ENCODE peak calls at places on chromosomes 4 and X, in six cellular contexts. One of them, this sample, is unnamed.

GRCh38 chr4:83629945-83630684 is 94.2 kb downstream of the GPAT3 start:
- DNase-seq in PC-3: peak; percentile 25
- DNase-seq in OCI-LY7: no peak
- DNase-seq in MM.1S: no peak
- DNase-seq in GM23248: peak; percentile 60
- DNase-seq in GM23338: no peak
- DNase-seq in this sample: no peak

GRCh38 chrX:53621418-53621986 is 65.0 kb downstream of the HUWE1 start:
- DNase-seq in MM.1S: no peak
- DNase-seq in GM23338: no peak
- DNase-seq in PC-3: no peak
- DNase-seq in GM23248: no peak
- DNase-seq in OCI-LY7: no peak
- DNase-seq in this sample: no peak

GRCh38 chr4:15755321-15755750 is 22.8 kb upstream of the CD38 start:
- DNase-seq in PC-3: peak; percentile 73
- DNase-seq in OCI-LY7: no peak
- DNase-seq in MM.1S: peak; percentile 25
- DNase-seq in GM23248: peak; percentile 72
- DNase-seq in GM23338: no peak
- DNase-seq in this sample: no peak

GRCh38 chrX:16839852-16840460 is 30.2 kb downstream of the RBBP7 start:
- DNase-seq in OCI-LY7: no peak
- DNase-seq in MM.1S: no peak
- DNase-seq in PC-3: peak; percentile 43
- DNase-seq in GM23338: no peak
- DNase-seq in GM23248: peak; percentile 80
- DNase-seq in this sample: no peak

GRCh38 chr4:145536044-145536443 is 54.4 kb downstream of the SMAD1 start:
- DNase-seq in PC-3: no peak
- DNase-seq in GM23338: no peak
- DNase-seq in OCI-LY7: no peak
- DNase-seq in GM23248: no peak
- DNase-seq in MM.1S: no peak
- DNase-seq in this sample: no peak

GRCh38 chr4:186733778-186734177 is 10.1 kb upstream of the FAT1 start:
- DNase-seq in GM23338: no peak
- DNase-seq in OCI-LY7: no peak
- DNase-seq in GM23248: no peak
- DNase-seq in PC-3: no peak
- DNase-seq in MM.1S: no peak
- DNase-seq in this sample: no peak

GRCh38 chrX:57453901-57454300 is 137.9 kb upstream of the ZXDB start:
- DNase-seq in GM23338: peak; percentile 54
- DNase-seq in GM23248: peak; percentile 48
- DNase-seq in OCI-LY7: peak; percentile 56
- DNase-seq in MM.1S: peak; percentile 34
- DNase-seq in PC-3: peak; percentile 49
- DNase-seq in this sample: peak; percentile 75

GRCh38 chrX:63751481-63751880 is 33.5 kb downstream of the ARHGEF9 start:
- DNase-seq in GM23248: no peak
- DNase-seq in GM23338: no peak
- DNase-seq in OCI-LY7: no peak
- DNase-seq in MM.1S: no peak
- DNase-seq in PC-3: no peak
- DNase-seq in this sample: no peak

GRCh38 chrX:69618803-69619202 is 2.9 kb downstream of the EDA start:
- DNase-seq in GM23338: peak; percentile 35
- DNase-seq in GM23248: peak; percentile 27
- DNase-seq in OCI-LY7: peak; percentile 56
- DNase-seq in MM.1S: peak; percentile 64
- DNase-seq in PC-3: peak; percentile 39
- DNase-seq in this sample: peak; percentile 65

GRCh38 chrX:14362731-14363130 is 166.6 kb upstream of the GLRA2 start:
- DNase-seq in MM.1S: no peak
- DNase-seq in PC-3: peak; percentile 13
- DNase-seq in OCI-LY7: no peak
- DNase-seq in GM23248: peak; percentile 40
- DNase-seq in GM23338: no peak
- DNase-seq in this sample: no peak

GRCh38 chr4:176988226-176988625 is 195.5 kb upstream of the VEGFC start:
- DNase-seq in PC-3: peak; percentile 96
- DNase-seq in GM23248: peak; percentile 99
- DNase-seq in MM.1S: no peak
- DNase-seq in OCI-LY7: no peak
- DNase-seq in GM23338: no peak
- DNase-seq in this sample: no peak

GRCh38 chr4:91116861-91117260 is 989.7 kb downstream of the CCSER1 start:
- DNase-seq in PC-3: peak; percentile 48
- DNase-seq in OCI-LY7: no peak
- DNase-seq in GM23338: peak; percentile 51
- DNase-seq in MM.1S: peak; percentile 33
- DNase-seq in GM23248: peak; percentile 3
- DNase-seq in this sample: peak; percentile 44

GRCh38 chrX:6468716-6469115 is 66.2 kb downstream of the VCX3A start:
- DNase-seq in GM23338: no peak
- DNase-seq in PC-3: no peak
- DNase-seq in MM.1S: no peak
- DNase-seq in OCI-LY7: no peak
- DNase-seq in GM23248: no peak
- DNase-seq in this sample: no peak

GRCh38 chrX:68433155-68433980 is at the start of gene OPHN1:
- DNase-seq in GM23338: peak; percentile 89
- DNase-seq in PC-3: peak; percentile 88
- DNase-seq in MM.1S: no peak
- DNase-seq in GM23248: peak; percentile 90
- DNase-seq in OCI-LY7: no peak
- DNase-seq in this sample: no peak

GRCh38 chr4:98026362-98026761 is 116.9 kb downstream of the STPG2 start:
- DNase-seq in MM.1S: no peak
- DNase-seq in PC-3: no peak
- DNase-seq in GM23248: no peak
- DNase-seq in OCI-LY7: no peak
- DNase-seq in GM23338: no peak
- DNase-seq in this sample: peak; percentile 43

GRCh38 chr4:60463846-60464502 is 736.2 kb upstream of the ADGRL3 start:
- DNase-seq in OCI-LY7: no peak
- DNase-seq in PC-3: peak; percentile 70
- DNase-seq in MM.1S: peak; percentile 50
- DNase-seq in GM23248: peak; percentile 5
- DNase-seq in GM23338: peak; percentile 61
- DNase-seq in this sample: peak; percentile 45

GRCh38 chr4:5932021-5932553 is 39.2 kb upstream of the CRMP1 start:
- DNase-seq in GM23248: no peak
- DNase-seq in MM.1S: no peak
- DNase-seq in GM23338: no peak
- DNase-seq in PC-3: no peak
- DNase-seq in OCI-LY7: no peak
- DNase-seq in this sample: no peak

GRCh38 chrX:153769158-153769864 is 5.3 kb downstream of the PLXNB3 start:
- DNase-seq in MM.1S: no peak
- DNase-seq in PC-3: no peak
- DNase-seq in GM23338: no peak
- DNase-seq in OCI-LY7: no peak
- DNase-seq in GM23248: no peak
- DNase-seq in this sample: no peak

GRCh38 chrX:153766098-153766817 is 2.2 kb downstream of the PLXNB3 start:
- DNase-seq in MM.1S: no peak
- DNase-seq in PC-3: peak; percentile 76
- DNase-seq in OCI-LY7: peak; percentile 56
- DNase-seq in GM23248: peak; percentile 82
- DNase-seq in GM23338: no peak
- DNase-seq in this sample: no peak

GRCh38 chrX:153766871-153767673 is 3.0 kb downstream of the PLXNB3 start:
- DNase-seq in GM23338: peak; percentile 58
- DNase-seq in MM.1S: no peak
- DNase-seq in OCI-LY7: no peak
- DNase-seq in GM23248: no peak
- DNase-seq in PC-3: no peak
- DNase-seq in this sample: no peak

GRCh38 chrX:153768311-153769157 is 4.5 kb downstream of the PLXNB3 start:
- DNase-seq in GM23248: no peak
- DNase-seq in OCI-LY7: no peak
- DNase-seq in GM23338: no peak
- DNase-seq in MM.1S: no peak
- DNase-seq in PC-3: no peak
- DNase-seq in this sample: no peak

GRCh38 chrX:153767674-153768055 is 3.6 kb downstream of the PLXNB3 start:
- DNase-seq in MM.1S: no peak
- DNase-seq in PC-3: no peak
- DNase-seq in OCI-LY7: no peak
- DNase-seq in GM23338: no peak
- DNase-seq in GM23248: no peak
- DNase-seq in this sample: no peak
- H3K27ac ChIP-seq in MM.1S: no peak overlapping the region
- H3K27ac ChIP-seq in PC-3: no peak overlapping the region
- H3K27ac ChIP-seq in OCI-LY7: no peak overlapping the region
- H3K27ac ChIP-seq in GM23338: no peak overlapping the region
- H3K27ac ChIP-seq in GM23248: no peak overlapping the region
- H3K27ac ChIP-seq in this sample: no peak overlapping the region

GRCh38 chrX:150887906-150888465 is 10.5 kb downstream of the CD99L2 start:
- DNase-seq in GM23338: no peak
- DNase-seq in PC-3: peak; percentile 79
- DNase-seq in OCI-LY7: no peak
- DNase-seq in MM.1S: no peak
- DNase-seq in GM23248: peak; percentile 25
- DNase-seq in this sample: no peak
- H3K9me2 ChIP-seq in GM23338: no peaks in the 10 kb centered on the region
- H3K9me2 ChIP-seq in PC-3: no peaks in the 10 kb centered on the region
- H3K9me2 ChIP-seq in OCI-LY7: no peaks in the 10 kb centered on the region
- H3K9me2 ChIP-seq in MM.1S: no peaks in the 10 kb centered on the region
- H3K9me2 ChIP-seq in GM23248: no peaks in the 10 kb centered on the region
- H3K9me2 ChIP-seq in this sample: no peaks in the 10 kb centered on the region

DNA sequence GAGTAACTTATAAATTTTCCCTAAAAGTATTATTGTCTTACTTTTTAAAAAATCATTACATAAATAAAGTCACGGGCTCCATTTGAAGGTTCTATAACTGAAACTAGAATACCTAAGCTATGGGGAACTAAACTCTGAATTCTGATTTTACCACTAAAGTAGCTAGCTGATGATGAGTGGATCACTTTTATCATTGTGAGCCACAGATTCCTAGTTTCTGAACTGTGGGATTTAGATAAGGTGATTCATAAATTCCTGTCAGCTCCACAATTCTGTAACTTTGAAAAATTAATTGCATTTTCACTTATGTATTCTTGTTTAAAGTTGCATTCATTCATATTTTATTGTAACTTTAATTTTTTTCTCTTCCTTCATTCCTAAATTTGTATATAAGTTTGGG is 540.9 kb downstream of the GBA3 start:
- DNase-seq in GM23338: no peak
- DNase-seq in OCI-LY7: no peak
- DNase-seq in MM.1S: no peak
- DNase-seq in GM23248: no peak
- DNase-seq in PC-3: no peak
- DNase-seq in this sample: no peak
- H3K4me3 ChIP-seq in GM23338: no peak overlapping the region
- H3K4me3 ChIP-seq in OCI-LY7: no peak overlapping the region
- H3K4me3 ChIP-seq in MM.1S: no peak overlapping the region
- H3K4me3 ChIP-seq in GM23248: no peak overlapping the region
- H3K4me3 ChIP-seq in PC-3: no peak overlapping the region
- H3K4me3 ChIP-seq in this sample: no peak overlapping the region

GRCh38 chr4:102345795-102346100 is 466 bp upstream of the SLC39A8 start:
- DNase-seq in MM.1S: peak; percentile 47
- DNase-seq in GM23338: no peak
- DNase-seq in OCI-LY7: no peak
- DNase-seq in GM23248: peak; percentile 12
- DNase-seq in PC-3: no peak
- DNase-seq in this sample: no peak

GRCh38 chr4:102342404-102343074 is 2.7 kb downstream of the SLC39A8 start:
- DNase-seq in GM23248: no peak
- DNase-seq in OCI-LY7: no peak
- DNase-seq in MM.1S: no peak
- DNase-seq in GM23338: no peak
- DNase-seq in PC-3: no peak
- DNase-seq in this sample: no peak

GRCh38 chr4:102344955-102345794 is at the start of gene SLC39A8:
- DNase-seq in MM.1S: peak; percentile 92
- DNase-seq in GM23338: peak; percentile 94
- DNase-seq in OCI-LY7: peak; percentile 93
- DNase-seq in GM23248: peak; percentile 91
- DNase-seq in PC-3: peak; percentile 77
- DNase-seq in this sample: peak; percentile 98

GRCh38 chr4:102344520-102344954 is 745 bp downstream of the SLC39A8 start:
- DNase-seq in GM23248: peak; percentile 75
- DNase-seq in MM.1S: peak; percentile 79
- DNase-seq in OCI-LY7: peak; percentile 76
- DNase-seq in GM23338: peak; percentile 68
- DNase-seq in PC-3: peak; percentile 52
- DNase-seq in this sample: peak; percentile 89

DNA sequence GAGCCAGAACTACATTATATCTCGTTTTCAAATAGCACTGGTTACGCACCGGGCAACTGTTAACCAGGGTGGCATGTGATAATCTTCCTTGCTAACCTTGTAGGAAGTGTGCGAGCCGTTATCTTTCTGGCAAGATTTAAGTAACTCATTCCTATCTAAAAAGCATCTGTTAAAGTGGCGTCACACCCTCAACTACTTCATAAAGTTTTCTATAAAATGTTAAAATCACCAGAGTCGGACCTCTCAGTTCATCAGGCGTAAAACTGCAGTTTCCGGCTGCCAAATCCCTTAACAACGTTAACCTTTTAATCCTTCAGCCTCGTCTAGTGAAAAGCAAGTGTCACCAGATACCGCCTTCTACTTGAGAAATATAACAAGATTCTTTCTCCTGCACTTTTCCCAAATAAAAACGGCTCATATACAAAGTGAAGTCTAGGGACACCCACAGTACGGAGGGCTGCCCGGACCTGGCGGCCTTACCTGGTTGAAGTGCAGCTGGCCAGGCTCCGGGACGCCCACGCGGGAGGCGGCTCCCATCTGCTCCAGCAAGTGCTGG is 1.2 kb downstream of the SLC39A8 start:
- DNase-seq in GM23248: no peak
- DNase-seq in MM.1S: peak; percentile 52
- DNase-seq in GM23338: no peak
- DNase-seq in PC-3: peak; percentile 47
- DNase-seq in OCI-LY7: peak; percentile 52
- DNase-seq in this sample: peak; percentile 75
- H3K27ac ChIP-seq in GM23248: no peak overlapping the region
- H3K27ac ChIP-seq in MM.1S: peak overlapping the region; percentile 92
- H3K27ac ChIP-seq in GM23338: no peak overlapping the region
- H3K27ac ChIP-seq in PC-3: no peak overlapping the region
- H3K27ac ChIP-seq in OCI-LY7: peak overlapping the region; percentile 94
- H3K27ac ChIP-seq in this sample: peak overlapping the region; percentile 94

This sample was measured in Karpas-422.